ENCODE peak calls at places on chromosomes 12 and 14, in seven cellular contexts. E, H, Z, D, V, I and Q are unnamed samples.

GRCh38 chr14:75132374-75133086 is 5.7 kb upstream of the NEK9 start:
- DNase-seq in D (peak; percentile 89), V (peak; percentile 41), Z (peak; percentile 92), I (peak; percentile 17), H (peak; percentile 40), E (no peak), Q (peak; percentile 79)

GRCh38 chr12:7832059-7832696 is 40.5 kb downstream of the SLC2A14 start:
- DNase-seq in I (peak; percentile 17), V (no peak), E (no peak), D (peak; percentile 75), Z (peak; percentile 83), H (peak; percentile 18), Q (peak; percentile 20)

GRCh38 chr14:32545109-32545857 is 216.2 kb downstream of the AKAP6 start:
- DNase-seq in Z (no peak), E (no peak), V (no peak), D (no peak), I (no peak), H (no peak), Q (no peak)

GRCh38 chr12:74552201-74552600 is 14.6 kb downstream of the ATXN7L3B start:
- DNase-seq in H (no peak), I (no peak), E (no peak), D (no peak), Z (no peak), V (no peak), Q (no peak)

GRCh38 chr12:104668274-104668718 is 211.5 kb downstream of the CHST11 start:
- DNase-seq in V (peak; percentile 24), Z (no peak), H (no peak), E (peak; percentile 51), I (no peak), D (peak; percentile 78), Q (no peak)

GRCh38 chr12:27823038-27823437 is 43.0 kb upstream of the MANSC4 start:
- DNase-seq in E (no peak), D (no peak), Z (no peak), H (no peak), V (no peak), I (no peak), Q (no peak)

GRCh38 chr12:27610380-27610779 is 85.9 kb upstream of the REP15 start:
- DNase-seq in V (no peak), E (no peak), I (no peak), D (peak; percentile 60), Z (no peak), H (peak; percentile 49), Q (peak; percentile 90)

GRCh38 chr12:114767906-114768697 is 84.1 kb upstream of the TBX3 start:
- DNase-seq in D (peak; percentile 49), Z (no peak), I (no peak), H (peak; percentile 8), E (no peak), V (no peak), Q (no peak)

GRCh38 chr12:31007636-31008175 is 66.0 kb upstream of the DDX11 start:
- DNase-seq in I (no peak), V (no peak), H (no peak), E (no peak), D (no peak), Z (no peak), Q (no peak)

GRCh38 chr14:106821119-106821518 is 1294.7 kb downstream of the TMEM121 start:
- DNase-seq in Z (no peak), I (no peak), D (no peak), V (no peak), E (no peak), H (no peak), Q (no peak)

GRCh38 chr12:9111525-9111924 is 4.2 kb downstream of the A2M start:
- DNase-seq in E (no peak), I (no peak), D (no peak), V (no peak), H (no peak), Z (no peak), Q (no peak)

GRCh38 chr14:32010561-32011188 is 66.4 kb upstream of the ARHGAP5 start:
- DNase-seq in D (no peak), I (no peak), E (no peak), Z (no peak), V (no peak), H (peak; percentile 90), Q (no peak)

GRCh38 chr12:93094988-93095737 is 166.1 kb upstream of the EEA1 start:
- DNase-seq in I (no peak), D (no peak), V (no peak), E (no peak), H (no peak), Z (peak; percentile 68), Q (no peak)

GRCh38 chr14:55760801-55761200 is 180.8 kb downstream of the KTN1 start:
- DNase-seq in H (no peak), D (no peak), I (no peak), Z (no peak), V (no peak), E (no peak), Q (no peak)

GRCh38 chr12:119288559-119288958 is 46.0 kb upstream of the CCDC60 start:
- DNase-seq in E (no peak), V (no peak), H (no peak), Z (no peak), I (no peak), D (no peak), Q (no peak)

GRCh38 chr12:115093261-115093660 is 409.3 kb upstream of the TBX3 start:
- DNase-seq in H (no peak), D (no peak), V (no peak), I (no peak), Z (no peak), E (no peak), Q (no peak)

GRCh38 chr12:130111965-130112496 is 50.2 kb upstream of the FZD10 start:
- DNase-seq in D (no peak), H (no peak), Z (no peak), E (no peak), V (no peak), I (no peak), Q (no peak)

GRCh38 chr14:33539918-33540357 is 410.9 kb downstream of the EGLN3 start:
- DNase-seq in I (no peak), V (no peak), E (no peak), H (no peak), D (peak; percentile 50), Z (no peak), Q (no peak)

GRCh38 chr12:6044082-6044481 is 80.4 kb downstream of the VWF start:
- DNase-seq in E (no peak), V (no peak), D (no peak), I (no peak), Z (no peak), H (peak; percentile 14), Q (no peak)

GRCh38 chr12:118842753-118843335 is 138.5 kb upstream of the SRRM4 start:
- DNase-seq in H (no peak), D (no peak), Z (no peak), E (no peak), V (peak; percentile 35), I (no peak), Q (peak; percentile 96)

GRCh38 chr12:53596920-53597363 is 29.2 kb downstream of the ATF7 start:
- DNase-seq in D (peak; percentile 64), V (no peak), Z (no peak), I (no peak), H (no peak), E (no peak), Q (no peak)

GRCh38 chr14:104638190-104638589 is 33.6 kb upstream of the TMEM179 start:
- DNase-seq in H (no peak), D (no peak), I (no peak), E (no peak), V (no peak), Z (no peak), Q (no peak)

GRCh38 chr12:125029756-125030358 is 35.4 kb upstream of the AACS start:
- DNase-seq in I (no peak), D (no peak), H (no peak), V (no peak), E (no peak), Z (no peak), Q (no peak)

GRCh38 chr12:132491349-132491663 is 1.4 kb downstream of the FBRSL1 start:
- DNase-seq in E (no peak), H (no peak), Z (no peak), V (no peak), I (no peak), D (no peak), Q (no peak)

GRCh38 chr12:22459872-22460490 is 84.4 kb downstream of the C2CD5 start:
- DNase-seq in Z (peak; percentile 53), E (no peak), H (peak; percentile 30), D (peak; percentile 67), I (no peak), V (peak; percentile 10), Q (no peak)

GRCh38 chr12:108308432-108308831 is 30.7 kb downstream of the CMKLR1 start:
- DNase-seq in V (no peak), Z (no peak), H (peak; percentile 30), E (no peak), D (no peak), I (no peak), Q (no peak)

GRCh38 chr12:26696613-26697092 is 136.3 kb downstream of the ITPR2 start:
- DNase-seq in D (peak; percentile 88), V (no peak), E (no peak), I (no peak), Z (no peak), H (no peak), Q (no peak)

GRCh38 chr14:49240383-49240782 is 345.8 kb downstream of the RPS29 start:
- DNase-seq in E (no peak), D (no peak), V (no peak), H (no peak), I (no peak), Z (no peak), Q (no peak)

GRCh38 chr12:58583541-58583940 is 336.8 kb downstream of the LRIG3 start:
- DNase-seq in I (no peak), Z (no peak), D (no peak), V (no peak), H (peak; percentile 66), E (no peak), Q (no peak)

GRCh38 chr12:9325513-9325912 is 117.3 kb upstream of the PZP start:
- DNase-seq in I (no peak), E (no peak), V (no peak), Z (no peak), H (no peak), D (no peak), Q (no peak)

GRCh38 chr12:6792522-6793201 is 3.3 kb downstream of the CD4 start:
- DNase-seq in V (no peak), I (peak; percentile 26), H (no peak), Z (peak; percentile 94), D (peak; percentile 13), E (peak; percentile 38), Q (no peak)

GRCh38 chr14:85572845-85573244 is 42.9 kb downstream of the FLRT2 start:
- DNase-seq in H (peak; percentile 71), D (peak; percentile 78), V (no peak), Z (no peak), E (no peak), I (no peak), Q (no peak)

GRCh38 chr14:99266181-99267178 is 5.5 kb downstream of the BCL11B start:
- DNase-seq in H (peak; percentile 25), I (peak; percentile 88), Z (peak; percentile 74), D (peak; percentile 73), V (peak; percentile 52), E (peak; percentile 68), Q (peak; percentile 63)

GRCh38 chr12:104665296-104665695 is 208.5 kb downstream of the CHST11 start:
- DNase-seq in V (no peak), I (no peak), Z (no peak), E (no peak), H (no peak), D (no peak), Q (no peak)

GRCh38 chr14:43172899-43173548 is 1334.1 kb downstream of the FSCB start:
- DNase-seq in I (no peak), H (no peak), E (no peak), Z (no peak), D (peak; percentile 22), V (no peak), Q (no peak)

GRCh38 chr14:75577090-75577489 is 1.3 kb upstream of the FLVCR2 start:
- DNase-seq in Z (no peak), V (no peak), H (no peak), E (no peak), I (no peak), D (no peak), Q (no peak)

GRCh38 chr12:129459886-129460285 is 443.9 kb downstream of the TMEM132D start:
- DNase-seq in V (no peak), H (no peak), E (no peak), Z (no peak), I (no peak), D (no peak), Q (no peak)

GRCh38 chr12:58907326-58907855 is 12.9 kb downstream of the LRIG3 start:
- DNase-seq in D (peak; percentile 55), E (no peak), V (no peak), Z (no peak), I (no peak), H (no peak), Q (peak; percentile 39)